ENCODE peak calls at places on chromosomes 5 and 9, in eight cellular contexts. P, D, M, X, B, U, Q and O are unnamed samples.

GRCh38 chr9:16032799-16033198 is 480.0 kb downstream of the CCDC171 start:
- DNase-seq in B (peak), X (peak), M (peak), D (no peak), P (no peak), Q (peak), U (peak), O (no peak)

GRCh38 chr5:79069488-79070001 is at the start of the genes BHMT2 and DMGDH:
- DNase-seq in M (no peak), X (peak), Q (peak), D (peak), P (no peak), B (no peak), U (no peak), O (no peak)

GRCh38 chr5:139422307-139422893 is 16.9 kb downstream of the DNAJC18 start:
- DNase-seq in Q (peak), X (peak), M (peak), P (peak), U (peak), B (peak), D (peak), O (peak)

GRCh38 chr5:153515269-153515668 is 24.8 kb downstream of the GRIA1 start:
- DNase-seq in X (peak), U (no peak), P (no peak), B (no peak), D (no peak), M (no peak), Q (no peak), O (no peak)

GRCh38 chr9:89518466-89519392 is 20.8 kb upstream of the SEMA4D start:
- DNase-seq in D (no peak), P (peak), B (no peak), X (no peak), U (no peak), M (no peak), Q (no peak), O (no peak)

GRCh38 chr5:177476531-177477233 is 3.2 kb upstream of the DBN1 start:
- DNase-seq in Q (peak), B (no peak), D (no peak), M (no peak), U (no peak), X (peak), P (no peak), O (no peak)

GRCh38 chr9:14899815-14900193 is 10.4 kb downstream of the FREM1 start:
- DNase-seq in M (no peak), B (no peak), X (no peak), D (no peak), Q (no peak), U (no peak), P (no peak), O (no peak)

GRCh38 chr5:21802869-21803490 is 1050.2 kb downstream of the CDH12 start:
- DNase-seq in B (peak), M (no peak), D (peak), P (peak), U (peak), X (peak), Q (peak), O (peak)

GRCh38 chr9:111891910-111892499 is 4.6 kb upstream of the UGCG start:
- DNase-seq in Q (no peak), P (peak), M (peak), U (peak), B (no peak), D (no peak), X (no peak), O (peak)

GRCh38 chr9:93247099-93247865 is 63.3 kb downstream of the WNK2 start:
- DNase-seq in Q (no peak), M (no peak), B (no peak), X (no peak), U (no peak), P (no peak), D (no peak), O (no peak)

GRCh38 chr9:93859431-93860215 is 95.5 kb downstream of the BARX1 start:
- DNase-seq in U (no peak), Q (peak), M (no peak), P (no peak), B (peak), D (peak), X (no peak), O (no peak)

GRCh38 chr9:115116620-115117284 is 1.2 kb downstream of the TNC start:
- DNase-seq in B (no peak), M (no peak), P (no peak), D (no peak), U (peak), X (no peak), Q (no peak), O (no peak)

GRCh38 chr9:130370226-130370625 is 74.5 kb upstream of the ASS1 start:
- DNase-seq in M (no peak), B (no peak), Q (no peak), P (no peak), D (no peak), U (no peak), X (no peak), O (no peak)

GRCh38 chr9:27094640-27095039 is 14.4 kb upstream of the TEK start:
- DNase-seq in P (no peak), U (peak), M (no peak), Q (no peak), B (no peak), D (no peak), X (peak), O (no peak)

GRCh38 chr5:167049043-167049663 is 1242.3 kb upstream of the WWC1 start:
- DNase-seq in B (peak), U (peak), M (peak), X (peak), Q (peak), P (peak), D (peak), O (peak)

GRCh38 chr5:110413856-110414255 is 312.6 kb downstream of the TMEM232 start:
- DNase-seq in B (no peak), M (no peak), D (no peak), Q (no peak), X (peak), U (no peak), P (no peak), O (peak)

GRCh38 chr5:115920171-115920725 is 42.0 kb upstream of the LVRN start:
- DNase-seq in Q (no peak), P (no peak), U (no peak), B (no peak), D (no peak), X (no peak), M (no peak), O (no peak)

GRCh38 chr5:174916227-174916626 is 191.8 kb downstream of the MSX2 start:
- DNase-seq in X (no peak), D (no peak), B (no peak), P (no peak), Q (peak), M (no peak), U (no peak), O (no peak)

GRCh38 chr9:114371986-114372917 is 15.5 kb downstream of the AKNA start:
- DNase-seq in Q (no peak), B (no peak), U (peak), D (peak), P (peak), X (peak), M (no peak), O (no peak)

GRCh38 chr5:121628783-121629182 is 222.9 kb upstream of the FTMT start:
- DNase-seq in X (no peak), M (no peak), Q (no peak), P (no peak), B (no peak), U (no peak), D (no peak), O (no peak)

GRCh38 chr5:140828402-140828737 is 610 bp downstream of the PCDHA6 start:
- DNase-seq in M (no peak), P (no peak), B (no peak), U (no peak), D (no peak), Q (peak), X (no peak), O (no peak)

GRCh38 chr9:132546148-132547051 is 36.0 kb upstream of the BARHL1 start:
- DNase-seq in B (peak), Q (peak), P (peak), X (peak), M (no peak), D (peak), U (no peak), O (peak)

GRCh38 chr9:123031963-123032362 is 1.5 kb upstream of the GPR21 start:
- DNase-seq in P (no peak), U (no peak), X (no peak), M (no peak), Q (no peak), D (no peak), B (no peak), O (no peak)

GRCh38 chr9:129363216-129363873 is 185.3 kb upstream of the IER5L start:
- DNase-seq in M (no peak), X (no peak), B (no peak), Q (no peak), P (no peak), U (no peak), D (no peak), O (no peak)

DNA sequence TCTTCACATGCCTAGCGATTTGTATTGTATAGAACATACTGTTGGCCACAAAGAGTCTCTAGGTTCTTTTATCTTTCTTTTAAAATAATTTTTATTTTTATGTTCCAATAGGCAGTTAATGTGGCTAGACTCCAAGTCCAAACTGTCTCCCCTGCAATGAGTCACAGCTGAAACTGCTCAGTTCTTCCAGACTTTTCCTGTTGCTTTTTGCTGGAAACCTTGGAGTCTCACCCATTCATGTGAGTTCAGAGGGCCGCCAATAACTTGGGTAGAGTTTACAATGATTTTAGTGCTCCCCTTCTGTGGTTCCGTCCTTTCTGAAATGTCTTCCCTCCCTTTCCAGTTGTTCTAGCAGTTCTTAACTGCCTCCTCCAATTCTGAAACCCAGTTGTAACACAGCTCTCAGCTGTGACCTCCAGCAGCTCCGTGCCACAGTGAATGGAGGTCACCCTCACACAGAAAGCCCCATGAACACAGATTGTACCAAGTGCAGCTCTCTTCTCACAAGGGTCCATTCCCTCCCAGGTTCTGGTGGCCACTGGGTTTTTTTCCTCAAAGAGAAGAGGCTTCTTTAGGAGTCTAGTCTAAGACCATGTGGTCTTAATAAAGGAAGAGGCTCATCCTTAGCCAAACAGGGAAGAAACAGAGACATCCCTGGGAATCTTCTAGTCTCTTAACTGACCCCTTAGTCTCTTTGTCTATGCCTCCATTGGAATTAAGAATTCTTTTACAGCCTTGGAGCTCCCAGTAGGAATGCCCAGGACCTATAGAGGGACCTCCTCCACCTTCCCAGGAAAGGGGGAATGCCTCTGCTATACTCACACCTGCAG is 198.5 kb downstream of the SPOCK1 start:
- DNase-seq in X (peak), P (no peak), U (peak), M (no peak), D (no peak), Q (no peak), B (no peak), O (no peak)
- H3K4me2 ChIP-seq in X (peak), P (no peak), U (no peak), M (no peak), D (peak), Q (no peak), B (no peak), O (no peak)

DNA sequence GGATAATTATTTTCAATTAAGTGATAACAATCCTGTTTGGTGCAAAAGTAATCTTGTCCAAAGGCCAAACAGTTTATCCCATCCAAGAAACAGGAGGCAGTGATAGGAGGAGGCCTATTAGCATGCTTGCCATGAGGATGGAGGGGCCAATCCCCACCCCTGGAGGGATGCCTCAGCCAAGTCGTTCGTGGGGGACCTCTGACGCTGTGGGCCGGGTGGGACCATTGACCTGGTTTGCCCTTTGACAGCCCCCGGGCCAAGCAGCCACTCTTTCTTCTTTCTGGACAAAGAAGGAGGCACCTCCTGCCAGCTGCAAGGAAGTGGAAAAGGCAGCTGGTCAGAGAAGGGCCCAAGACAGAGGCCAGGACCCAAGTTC is 39.5 kb upstream of the GRHPR start:
- DNase-seq in B (no peak), Q (no peak), M (no peak), U (no peak), D (no peak), P (peak), X (no peak), O (no peak)
- H3K4me3 ChIP-seq in B (no peak), Q (no peak), M (no peak), U (no peak), D (no peak), P (peak), X (no peak), O (no peak)

GRCh38 chr5:149727336-149728035 is 2.6 kb upstream of the PPARGC1B start:
- DNase-seq in M (no peak), D (no peak), P (no peak), B (no peak), Q (no peak), X (no peak), U (no peak), O (no peak)
- TF ChIP-seq EZH2phosphoT487 in M (no peak), D (no peak), P (no peak), B (no peak), Q (no peak), X (no peak), U (no peak), O (no peak)

GRCh38 chr5:71738962-71739361 is 19.9 kb downstream of the CARTPT start:
- DNase-seq in D (no peak), U (no peak), P (no peak), Q (no peak), B (no peak), X (no peak), M (no peak), O (no peak)

GRCh38 chr5:71743135-71743534 is 24.1 kb downstream of the CARTPT start:
- DNase-seq in Q (no peak), D (no peak), P (no peak), M (no peak), U (no peak), B (no peak), X (no peak), O (no peak)

GRCh38 chr5:71737931-71738539 is 19.0 kb downstream of the CARTPT start:
- DNase-seq in M (no peak), P (no peak), U (no peak), B (no peak), Q (no peak), X (no peak), D (no peak), O (no peak)

GRCh38 chr5:71744009-71744792 is 25.1 kb downstream of the CARTPT start:
- DNase-seq in D (no peak), U (no peak), M (no peak), B (no peak), Q (no peak), P (no peak), X (no peak), O (no peak)

DNA sequence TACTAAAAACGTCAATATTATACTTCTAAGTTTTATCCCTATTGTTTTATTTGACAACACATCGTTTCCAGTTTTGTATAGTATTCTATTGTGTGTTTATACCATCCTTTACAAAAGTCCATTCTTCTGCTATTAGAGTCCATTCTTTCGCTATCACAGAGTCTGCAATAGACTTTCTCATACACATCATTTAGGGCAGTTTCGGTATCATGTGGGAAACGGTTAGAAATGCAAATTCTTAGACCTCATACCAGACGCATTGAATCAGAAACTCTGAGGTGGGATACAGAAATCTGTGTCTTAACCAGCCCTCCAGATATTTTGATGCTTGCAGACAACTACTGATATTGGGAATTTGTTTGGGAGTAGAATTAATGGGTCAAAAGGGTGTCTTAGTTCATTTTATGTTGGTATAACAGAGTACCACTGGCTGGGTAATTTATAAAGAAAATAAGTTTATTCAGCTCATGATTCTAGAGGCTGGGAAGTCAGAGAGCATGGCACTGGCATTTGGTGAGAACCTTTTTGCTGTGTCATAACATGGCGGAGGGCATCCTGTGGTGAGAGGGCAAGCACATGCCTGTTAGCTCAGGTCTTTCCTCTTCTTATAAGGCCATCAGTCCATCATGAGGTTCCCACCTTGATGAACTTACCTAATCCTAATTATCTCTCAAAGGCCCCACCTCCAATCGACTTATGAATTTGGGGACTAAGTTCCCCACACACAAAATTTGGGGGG is 21.1 kb downstream of the CARTPT start:
- DNase-seq in D (no peak), M (no peak), P (no peak), B (no peak), Q (no peak), X (no peak), U (no peak), O (no peak)
- H3K4me2 ChIP-seq in D (no peak), M (no peak), P (no peak), B (no peak), Q (no peak), X (no peak), U (no peak), O (no peak)

GRCh38 chr5:94359880-94360279 is 258.5 kb downstream of the KIAA0825 start:
- DNase-seq in M (no peak), X (no peak), P (no peak), B (no peak), U (no peak), Q (no peak), D (no peak), O (no peak)
- H3K4me3 ChIP-seq in M (no peak), X (no peak), P (no peak), B (no peak), U (no peak), Q (peak), D (no peak), O (no peak)

DNA sequence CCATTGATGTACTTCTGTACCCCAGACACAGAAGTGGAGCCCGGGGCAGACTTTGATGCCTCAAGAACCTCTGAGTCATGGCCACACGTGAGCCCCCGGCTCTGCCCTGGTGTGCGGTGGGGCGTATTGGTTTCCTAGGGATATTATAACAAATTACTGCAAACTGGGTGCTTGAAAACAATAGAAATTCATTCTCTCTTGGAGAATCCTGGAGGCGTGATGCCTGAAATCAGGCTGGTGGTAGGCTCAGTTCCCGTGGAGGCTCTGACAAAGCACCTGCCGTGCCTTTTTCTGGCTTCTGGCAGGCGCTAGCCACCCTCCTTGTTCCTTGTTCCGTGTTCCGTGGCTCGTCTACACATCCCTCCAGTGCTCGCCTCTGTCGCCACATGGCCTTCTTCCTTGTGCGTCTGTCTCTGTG is 24.2 kb downstream of the NEK6 start:
- DNase-seq in Q (no peak), D (no peak), B (no peak), U (no peak), P (no peak), X (no peak), M (no peak), O (no peak)
- TF ChIP-seq EZH2phosphoT487 in Q (no peak), D (no peak), B (no peak), U (no peak), P (no peak), X (no peak), M (no peak), O (no peak)

DNA sequence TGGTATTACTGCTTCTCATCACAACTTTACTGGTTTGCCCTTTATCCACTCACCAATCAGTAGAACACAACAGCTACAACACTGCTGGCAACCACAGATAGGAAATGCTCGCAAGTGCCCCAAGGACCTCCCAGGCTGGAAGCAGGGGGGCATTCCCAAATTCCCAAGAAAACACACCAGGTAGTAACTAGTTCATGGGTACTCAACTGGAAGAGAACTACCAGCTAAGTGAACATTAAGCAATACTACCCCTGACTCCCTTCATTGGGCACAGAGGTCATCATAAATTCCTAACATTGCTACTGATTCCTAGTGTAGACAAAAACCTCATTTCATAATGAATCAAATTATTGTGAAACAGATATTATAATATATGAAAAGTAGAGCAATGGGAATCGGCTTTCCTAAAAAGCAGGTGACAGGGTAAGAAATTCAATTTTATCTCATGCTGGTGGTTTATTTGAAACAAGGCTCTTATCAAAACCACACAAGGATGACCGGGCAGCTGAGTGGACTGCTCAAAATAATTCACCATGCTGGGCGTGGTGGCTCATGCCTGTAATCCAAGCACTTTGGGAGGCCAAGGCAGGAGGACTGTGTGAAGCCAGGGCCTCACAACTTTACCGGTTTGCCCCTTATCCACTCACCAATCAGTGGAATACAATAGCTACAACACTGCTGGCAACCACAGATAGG is 81.6 kb downstream of the TLE1 start:
- DNase-seq in X (no peak), U (no peak), M (no peak), D (no peak), B (no peak), P (no peak), Q (no peak), O (no peak)
- H3K4me2 ChIP-seq in X (no peak), U (no peak), M (no peak), D (no peak), B (no peak), P (no peak), Q (no peak), O (no peak)

GRCh38 chr5:56481998-56482698 is 249.0 kb upstream of the ANKRD55 start:
- DNase-seq in P (peak), M (no peak), Q (no peak), X (peak), D (peak), U (no peak), B (no peak), O (no peak)
- H3K4me3 ChIP-seq in P (peak), M (no peak), Q (peak), X (peak), D (peak), U (no peak), B (peak), O (no peak)